ENCODE peak calls at places on chromosomes 5 and 9, in nine cellular contexts. F is T-helper 1 cell, B is psoas muscle, P is T1000, S is tibial nerve, D is cardiac muscle cell, G is epithelial cell of esophagus, I is progenitor cell of endocrine pancreas, Q is posterior cingulate gyrus. M is an unnamed sample.

GRCh38 chr5:51468196-51468595 is 84.9 kb downstream of the ISL1 start:
- DNase-seq in D (peak), P (no peak), F (no peak), Q (no peak), B (no peak), I (no peak), G (peak), S (no peak), M (no peak)

GRCh38 chr5:14343376-14343775 is 200.2 kb downstream of the TRIO start:
- DNase-seq in F (no peak), P (no peak), S (no peak), I (no peak), B (no peak), G (no peak), Q (no peak), D (no peak), M (no peak)

GRCh38 chr9:23581936-23582335 is 244.1 kb downstream of the ELAVL2 start:
- DNase-seq in F (no peak), S (no peak), B (no peak), D (no peak), P (no peak), Q (no peak), I (no peak), G (peak), M (no peak)

GRCh38 chr5:68074048-68074632 is 141.4 kb upstream of the PIK3R1 start:
- DNase-seq in S (peak), B (no peak), I (no peak), F (no peak), P (no peak), D (no peak), G (peak), Q (no peak), M (no peak)

GRCh38 chr5:14723648-14724231 is 59.2 kb downstream of the OTULIN start:
- DNase-seq in G (peak), D (no peak), P (no peak), B (no peak), F (no peak), I (no peak), S (no peak), Q (no peak), M (no peak)

GRCh38 chr5:62886603-62887315 is 308.1 kb downstream of the LRRC70 start:
- DNase-seq in D (peak), F (no peak), I (no peak), Q (no peak), S (no peak), G (no peak), B (no peak), P (no peak), M (no peak)

GRCh38 chr5:1199649-1200494 is 1.5 kb upstream of the SLC6A19 start:
- DNase-seq in S (no peak), D (no peak), F (no peak), I (no peak), P (no peak), B (no peak), Q (peak), G (no peak), M (no peak)

GRCh38 chr9:134770972-134771971 is 109.3 kb upstream of the FCN2 start:
- DNase-seq in G (no peak), I (no peak), Q (no peak), P (no peak), S (no peak), B (no peak), F (no peak), D (no peak), M (no peak)

GRCh38 chr9:122087406-122088200 is 5.5 kb downstream of the TTLL11 start:
- DNase-seq in P (no peak), Q (no peak), D (no peak), F (no peak), B (no peak), I (no peak), G (peak), S (no peak), M (no peak)

GRCh38 chr9:123528521-123528920 is 172.5 kb downstream of the CRB2 start:
- DNase-seq in S (no peak), G (no peak), I (no peak), F (no peak), Q (no peak), B (no peak), D (no peak), P (no peak), M (no peak)

GRCh38 chr5:72817639-72818266 is 1.3 kb downstream of the TNPO1 start:
- DNase-seq in S (no peak), B (no peak), P (no peak), I (no peak), D (no peak), F (no peak), G (peak), Q (no peak), M (no peak)

GRCh38 chr5:169115725-169116124 is 185.2 kb downstream of the SLIT3 start:
- DNase-seq in P (no peak), F (no peak), I (no peak), S (no peak), D (no peak), G (no peak), B (no peak), Q (no peak), M (no peak)

GRCh38 chr5:174409971-174410370 is 314.4 kb upstream of the MSX2 start:
- DNase-seq in I (no peak), G (no peak), P (no peak), S (no peak), B (no peak), Q (no peak), F (no peak), D (no peak), M (no peak)

GRCh38 chr9:123562844-123563346 is 206.9 kb downstream of the CRB2 start:
- DNase-seq in D (no peak), G (peak), Q (no peak), B (no peak), S (no peak), F (no peak), I (no peak), P (no peak), M (no peak)

GRCh38 chr9:79651251-79651795 is 79.6 kb downstream of the TLE4 start:
- DNase-seq in F (no peak), P (no peak), G (no peak), I (no peak), D (no peak), B (no peak), S (no peak), Q (no peak), M (no peak)

GRCh38 chr5:96209829-96210228 is 223.2 kb downstream of the PCSK1 start:
- DNase-seq in D (no peak), F (no peak), P (peak), Q (no peak), S (no peak), I (no peak), G (peak), B (no peak), M (no peak)

GRCh38 chr5:18404039-18404438 is 769.8 kb downstream of the TAF11L14 start:
- DNase-seq in B (no peak), P (no peak), F (no peak), D (no peak), Q (no peak), S (no peak), I (no peak), G (no peak), M (no peak)

GRCh38 chr5:117803533-117803932 is 1184.8 kb downstream of the DTWD2 start:
- DNase-seq in Q (no peak), F (no peak), G (peak), S (no peak), D (no peak), I (no peak), B (no peak), P (no peak), M (no peak)

GRCh38 chr9:109244179-109245132 is 76.4 kb downstream of the EPB41L4B start:
- DNase-seq in G (peak), F (peak), B (peak), D (peak), P (peak), Q (peak), S (peak), I (peak), M (peak)

GRCh38 chr9:79477955-79478751 is 93.6 kb upstream of the TLE4 start:
- DNase-seq in I (peak), F (no peak), Q (peak), B (no peak), G (peak), P (no peak), D (peak), S (peak), M (no peak)

GRCh38 chr5:122091942-122092600 is 14.0 kb upstream of the LOX start:
- DNase-seq in D (peak), B (no peak), P (peak), Q (no peak), S (no peak), F (no peak), I (no peak), G (peak), M (no peak)

GRCh38 chr9:91843093-91843492 is 106.9 kb downstream of the ROR2 start:
- DNase-seq in D (no peak), Q (no peak), B (no peak), G (no peak), S (no peak), F (no peak), I (no peak), P (no peak), M (no peak)

GRCh38 chr5:17305964-17306725 is 88.7 kb downstream of the BASP1 start:
- DNase-seq in P (peak), Q (no peak), S (peak), D (no peak), F (no peak), G (peak), I (peak), B (no peak), M (no peak)

GRCh38 chr5:180090769-180091546 is 19.4 kb upstream of the RNF130 start:
- DNase-seq in G (peak), B (no peak), F (no peak), P (no peak), I (no peak), S (no peak), Q (no peak), D (peak), M (no peak)

GRCh38 chr5:68554566-68555279 is 339.2 kb downstream of the PIK3R1 start:
- DNase-seq in B (peak), S (no peak), D (no peak), P (peak), Q (no peak), G (no peak), F (no peak), I (no peak), M (no peak)

GRCh38 chr5:149376104-149376503 is 3.0 kb downstream of the IL17B start:
- DNase-seq in D (no peak), I (no peak), B (no peak), P (no peak), F (no peak), Q (no peak), S (no peak), G (no peak), M (no peak)

GRCh38 chr9:32879335-32879734 is 96.0 kb downstream of the TMEM215 start:
- DNase-seq in Q (no peak), D (no peak), B (no peak), S (no peak), F (no peak), P (no peak), G (no peak), I (no peak), M (no peak)

M was measured in activated CD4-positive, CD25-positive, alpha-beta regulatory T cell treated with anti-CD3 and anti-CD28 coated beads, Interleukin-2, amount 50 U/mL, for 16 hours.